ENCODE peak calls at places on chromosomes 4 and X, in nine cellular contexts. B, R, C, O, J, N, K, T and G are unnamed samples.

GRCh38 chr4:166165829-166166420 is 292.9 kb downstream of the TLL1 start:
- DNase-seq in T (peak), B (no peak), K (peak), O (peak), R (peak), C (peak), N (peak), J (no peak), G (peak)

GRCh38 chr4:7877131-7877530 is 62.5 kb downstream of the AFAP1 start:
- DNase-seq in T (no peak), N (no peak), O (no peak), R (no peak), J (no peak), B (no peak), C (no peak), K (no peak), G (no peak)

GRCh38 chr4:152719856-152720556 is 40.2 kb upstream of the TMEM154 start:
- DNase-seq in O (no peak), B (no peak), K (no peak), R (no peak), T (no peak), J (no peak), C (no peak), N (no peak), G (no peak)

GRCh38 chrX:44480591-44480990 is 62.1 kb downstream of the FUNDC1 start:
- DNase-seq in N (no peak), K (no peak), T (no peak), C (no peak), O (no peak), R (no peak), B (no peak), J (no peak), G (no peak)

GRCh38 chrX:56564921-56565861 is 1.8 kb downstream of the UBQLN2 start:
- DNase-seq in B (peak), R (no peak), T (peak), N (no peak), K (no peak), C (no peak), J (no peak), O (peak), G (no peak)

GRCh38 chrX:110045988-110046387 is 43.1 kb downstream of the TMEM164 start:
- DNase-seq in K (peak), O (peak), J (no peak), R (no peak), B (no peak), C (no peak), T (no peak), N (no peak), G (peak)

GRCh38 chr4:124641715-124642380 is 70.7 kb downstream of the ANKRD50 start:
- DNase-seq in R (peak), N (no peak), J (no peak), B (no peak), C (no peak), O (no peak), K (no peak), T (peak), G (no peak)

GRCh38 chr4:179843370-179843769 is 2399.8 kb upstream of the TENM3 start:
- DNase-seq in R (no peak), T (no peak), J (no peak), C (no peak), N (no peak), B (no peak), O (peak), K (no peak), G (no peak)

GRCh38 chrX:120456973-120457372 is 12.1 kb downstream of the LAMP2 start:
- DNase-seq in R (no peak), N (no peak), T (peak), K (no peak), C (no peak), B (no peak), O (no peak), J (no peak), G (no peak)

GRCh38 chr4:55311792-55312490 is 34.1 kb upstream of the SRD5A3 start:
- DNase-seq in R (no peak), T (no peak), K (no peak), B (no peak), C (no peak), J (no peak), O (no peak), N (no peak), G (no peak)

GRCh38 chr4:41661447-41662076 is 87.0 kb downstream of the PHOX2B start:
- DNase-seq in T (peak), C (peak), O (peak), K (peak), N (peak), J (peak), R (peak), B (peak), G (no peak)

GRCh38 chr4:138609943-138610350 is 367.8 kb upstream of the SLC7A11 start:
- DNase-seq in R (no peak), B (no peak), K (no peak), T (peak), J (no peak), O (no peak), C (no peak), N (no peak), G (no peak)

GRCh38 chr4:183621875-183622274 is 37.1 kb downstream of the RWDD4 start:
- DNase-seq in T (no peak), B (no peak), C (no peak), K (no peak), O (no peak), J (no peak), N (no peak), R (no peak), G (no peak)

GRCh38 chr4:22897520-22898108 is 204.9 kb downstream of the GBA3 start:
- DNase-seq in J (no peak), B (peak), C (peak), T (peak), N (peak), O (peak), R (peak), K (peak), G (no peak)

GRCh38 chr4:148522995-148523394 is 80.8 kb upstream of the NR3C2 start:
- DNase-seq in R (no peak), T (no peak), O (no peak), B (no peak), C (no peak), J (no peak), N (no peak), K (no peak), G (no peak)

GRCh38 chrX:43551590-43551989 is 104.5 kb upstream of the MAOA start:
- DNase-seq in J (no peak), N (no peak), B (no peak), R (no peak), O (no peak), T (no peak), C (no peak), K (no peak), G (no peak)

GRCh38 chrX:98398542-98398941 is 1514.8 kb downstream of the RPA4 start:
- DNase-seq in O (no peak), J (no peak), C (no peak), T (no peak), N (no peak), B (no peak), K (no peak), R (no peak), G (no peak)

GRCh38 chr4:3291411-3291968 is 1.3 kb upstream of the RGS12 start:
- DNase-seq in O (peak), B (no peak), R (peak), N (no peak), J (no peak), C (no peak), K (no peak), T (no peak), G (no peak)

GRCh38 chrX:152958524-152959465 is 35.1 kb downstream of the PNMA5 start:
- DNase-seq in C (peak), R (peak), K (peak), N (peak), T (peak), O (peak), B (peak), J (peak), G (peak)

GRCh38 chr4:7719354-7720174 is 220.1 kb downstream of the AFAP1 start:
- DNase-seq in O (peak), C (peak), K (peak), R (peak), T (peak), J (peak), N (peak), B (peak), G (peak)

GRCh38 chrX:85327060-85327333 is 52.5 kb downstream of the POF1B start:
- DNase-seq in J (no peak), B (no peak), N (no peak), T (no peak), O (no peak), C (no peak), R (no peak), K (no peak), G (no peak)

GRCh38 chr4:152728343-152728742 is 48.5 kb upstream of the TMEM154 start:
- DNase-seq in T (no peak), K (no peak), R (no peak), C (no peak), B (no peak), N (no peak), O (no peak), J (no peak), G (no peak)

GRCh38 chr4:168844261-168845039 is 165.6 kb downstream of the CBR4 start:
- DNase-seq in R (no peak), T (peak), K (no peak), C (no peak), O (no peak), N (no peak), B (no peak), J (no peak), G (no peak)